ENCODE peak calls at places on chromosomes 11 and 22, in nine cellular contexts. T is activated CD4-positive, alpha-beta T cell treated with anti-CD3 and anti-CD28 coated beads, Interleukin-2, amount 50 U/mL, for 24 hours; P is NCI-H1417; Z is T follicular helper cell; E is mucosa of descending colon; U is NCI-H1092; D is activated CD8-positive, alpha-beta memory T cell treated with anti-CD3 and anti-CD28 coated beads, Interleukin-2, amount 50 U/mL, for 48 hours; X is AG10803; R is epithelial cell of esophagus. G is an unnamed sample.

GRCh38 chr22:40673017-40673416 is 6.3 kb upstream of the MCHR1 start:
- DNase-seq in D (no peak), Z (no peak), X (no peak), E (no peak), R (no peak), T (no peak), P (no peak), U (no peak), G (no peak)

GRCh38 chr11:11265994-11266606 is 87.0 kb downstream of the CSNK2A3 start:
- DNase-seq in P (peak), U (no peak), X (no peak), D (peak), E (no peak), R (peak), T (peak), Z (peak), G (peak)

GRCh38 chr11:130609121-130610035 is 160.9 kb downstream of the ADAMTS15 start:
- DNase-seq in T (no peak), U (no peak), P (no peak), E (peak), X (peak), Z (no peak), R (peak), D (no peak), G (peak)

GRCh38 chr11:92457250-92457649 is 232.6 kb downstream of the FAT3 start:
- DNase-seq in T (no peak), U (no peak), P (no peak), R (peak), X (peak), E (no peak), D (no peak), Z (no peak), G (no peak)

GRCh38 chr22:50544746-50545253 is 899 bp upstream of the KLHDC7B start:
- DNase-seq in R (peak), P (no peak), Z (no peak), U (no peak), T (no peak), E (peak), D (peak), X (no peak), G (no peak)

GRCh38 chr11:61814242-61814957 is 2.4 kb downstream of the FADS1 start:
- DNase-seq in Z (no peak), R (peak), U (no peak), D (no peak), X (peak), P (no peak), E (no peak), T (no peak), G (no peak)

GRCh38 chr22:29727248-29727551 is 7.4 kb downstream of the CABP7 start:
- DNase-seq in P (no peak), R (peak), E (no peak), D (no peak), X (peak), U (peak), T (no peak), Z (no peak), G (no peak)

GRCh38 chr11:132312161-132312560 is 941.7 kb downstream of the NTM start:
- DNase-seq in R (peak), D (no peak), T (no peak), E (no peak), P (no peak), U (no peak), X (peak), Z (no peak), G (no peak)

GRCh38 chr11:128835741-128836410 is 31.2 kb downstream of the KCNJ1 start:
- DNase-seq in U (no peak), Z (no peak), T (no peak), X (no peak), E (no peak), R (peak), D (no peak), P (no peak), G (peak)

GRCh38 chr11:76233936-76234703 is 27.8 kb upstream of the WNT11 start:
- DNase-seq in R (peak), P (no peak), U (no peak), X (peak), D (no peak), Z (no peak), E (peak), T (no peak), G (peak)

GRCh38 chr11:75024764-75025211 is 36.1 kb downstream of the NEU3 start:
- DNase-seq in X (peak), R (no peak), E (no peak), P (no peak), Z (no peak), T (no peak), D (no peak), U (no peak), G (no peak)

GRCh38 chr11:121372028-121372427 is 79.5 kb downstream of the SC5D start:
- DNase-seq in R (no peak), E (no peak), U (no peak), X (no peak), T (no peak), P (no peak), D (no peak), Z (no peak), G (no peak)

GRCh38 chr11:125304876-125305275 is 140.3 kb downstream of the PKNOX2 start:
- DNase-seq in X (no peak), Z (no peak), U (no peak), E (no peak), T (no peak), D (no peak), P (no peak), R (no peak), G (no peak)

GRCh38 chr11:132258865-132259264 is 888.5 kb downstream of the NTM start:
- DNase-seq in P (no peak), U (no peak), T (no peak), Z (no peak), E (no peak), R (peak), X (peak), D (no peak), G (no peak)

GRCh38 chr11:93741094-93741881 is at the start of the genes C11orf54 and TAF1D:
- DNase-seq in D (peak), Z (peak), U (peak), P (peak), X (peak), R (peak), T (peak), E (peak), G (peak)

GRCh38 chr22:32407936-32408335 is 4.1 kb downstream of the RTCB start:
- DNase-seq in Z (no peak), P (no peak), R (no peak), U (no peak), E (no peak), T (no peak), X (no peak), D (no peak), G (no peak)

GRCh38 chr11:109249597-109249996 is 172.4 kb upstream of the C11orf87 start:
- DNase-seq in U (no peak), R (peak), E (no peak), P (peak), X (no peak), D (no peak), Z (no peak), T (no peak), G (no peak)

GRCh38 chr11:72058416-72059034 is 21.8 kb downstream of the NUMA1 start:
- DNase-seq in D (no peak), Z (no peak), R (peak), E (no peak), P (peak), T (no peak), U (no peak), X (peak), G (no peak)

GRCh38 chr22:44621401-44622146 is 80.4 kb upstream of the PRR5 start:
- DNase-seq in R (no peak), U (no peak), E (no peak), Z (no peak), X (no peak), P (no peak), T (no peak), D (no peak), G (no peak)

GRCh38 chr22:22692707-22693530 is 48.5 kb downstream of the GGTLC2 start:
- DNase-seq in P (peak), U (peak), E (peak), D (peak), T (peak), R (peak), X (peak), Z (peak), G (peak)

GRCh38 chr11:22780914-22781593 is 48.5 kb downstream of the SVIP start:
- DNase-seq in R (no peak), P (peak), D (no peak), T (no peak), E (no peak), U (peak), X (no peak), Z (no peak), G (no peak)

GRCh38 chr11:70668204-70669202 is 270.2 kb downstream of the CTTN start:
- DNase-seq in Z (no peak), R (no peak), P (no peak), E (no peak), T (no peak), U (no peak), X (no peak), D (no peak), G (no peak)

GRCh38 chr11:130216221-130216550 is 56.6 kb downstream of the ST14 start:
- DNase-seq in P (no peak), X (no peak), E (no peak), Z (no peak), D (no peak), U (no peak), R (no peak), T (no peak), G (no peak)

GRCh38 chr22:36764641-36765040 is 11.3 kb downstream of the IFT27 start:
- DNase-seq in T (no peak), U (no peak), Z (no peak), P (no peak), R (no peak), X (no peak), D (no peak), E (no peak), G (no peak)

GRCh38 chr11:23457641-23458040 is 597.4 kb upstream of the CCDC179 start:
- DNase-seq in X (no peak), Z (no peak), U (no peak), D (no peak), P (no peak), E (no peak), R (no peak), T (no peak), G (no peak)

GRCh38 chr11:115238802-115239201 is 265.4 kb downstream of the CADM1 start:
- DNase-seq in E (no peak), T (no peak), D (no peak), U (no peak), P (no peak), R (peak), X (no peak), Z (no peak), G (no peak)

GRCh38 chr11:110600322-110600721 is 111.9 kb downstream of the ARHGAP20 start:
- DNase-seq in E (no peak), R (no peak), P (no peak), X (no peak), T (no peak), Z (no peak), D (no peak), U (no peak), G (no peak)

GRCh38 chr11:61701298-61701993 is 21.3 kb downstream of the DAGLA start:
- DNase-seq in T (no peak), D (no peak), Z (no peak), R (peak), U (peak), P (peak), X (no peak), E (no peak), G (no peak)

GRCh38 chr11:47783087-47783610 is 16.0 kb upstream of the FNBP4 start:
- DNase-seq in T (no peak), P (no peak), R (no peak), Z (no peak), D (no peak), X (no peak), U (no peak), E (no peak), G (no peak)

GRCh38 chr11:12173111-12173510 is 62.7 kb downstream of the MICAL2 start:
- DNase-seq in X (no peak), Z (no peak), E (no peak), P (no peak), U (no peak), R (no peak), T (no peak), D (no peak), G (no peak)

GRCh38 chr22:17422736-17423343 is 53.6 kb downstream of the CECR2 start:
- DNase-seq in D (no peak), R (no peak), E (no peak), Z (no peak), X (no peak), P (no peak), U (no peak), T (no peak), G (no peak)

GRCh38 chr11:101748572-101748971 is 164.8 kb upstream of the TRPC6 start:
- DNase-seq in P (no peak), U (no peak), R (no peak), Z (no peak), D (no peak), E (no peak), T (no peak), X (no peak), G (no peak)

GRCh38 chr22:36510966-36511881 is 4.4 kb upstream of the FOXRED2 start:
- DNase-seq in E (no peak), X (peak), Z (peak), P (peak), R (peak), T (no peak), D (no peak), U (no peak), G (no peak)

GRCh38 chr22:48758905-48759875 is 1068.5 kb downstream of the BRD1 start:
- DNase-seq in D (peak), R (no peak), P (no peak), X (no peak), T (no peak), E (no peak), U (no peak), Z (no peak), G (no peak)

GRCh38 chr11:99419991-99420390 is 399.2 kb downstream of the CNTN5 start:
- DNase-seq in P (no peak), T (no peak), D (no peak), R (peak), X (no peak), U (no peak), E (no peak), Z (no peak), G (no peak)

G was measured in pancreas.